ENCODE peak calls at places on chromosomes 2 and 18, in six cellular contexts. D, W, R, B, U and T are unnamed samples.

GRCh38 chr2:44358498-44358897 is 2.8 kb downstream of the PREPL start:
- DNase-seq in B (no peak), U (no peak), D (peak), W (no peak), R (no peak), T (peak)

GRCh38 chr18:76131738-76132137 is 363.3 kb downstream of the ZNF516 start:
- DNase-seq in W (no peak), B (no peak), D (peak), R (no peak), U (peak), T (no peak)

GRCh38 chr18:111292-112014 is 46.9 kb upstream of the USP14 start:
- DNase-seq in B (peak), R (peak), W (peak), D (no peak), U (no peak), T (peak)

GRCh38 chr2:5845798-5846197 is 153.6 kb downstream of the SOX11 start:
- DNase-seq in D (peak), U (no peak), W (no peak), B (no peak), R (no peak), T (no peak)

GRCh38 chr18:55477537-55478300 is 110.3 kb downstream of the TCF4 start:
- DNase-seq in W (peak), D (peak), B (no peak), R (peak), U (peak), T (no peak)

GRCh38 chr2:45813003-45813601 is 161.6 kb downstream of the PRKCE start:
- DNase-seq in W (no peak), U (no peak), D (no peak), R (no peak), B (no peak), T (peak)

GRCh38 chr2:15560988-15561573 is at the start of gene NBAS:
- DNase-seq in D (peak), W (peak), B (peak), R (peak), U (peak), T (peak)

GRCh38 chr18:34643982-34644381 is 66.1 kb upstream of the DTNA start:
- DNase-seq in D (no peak), W (no peak), B (no peak), U (no peak), R (no peak), T (no peak)

GRCh38 chr2:26470601-26471260 is 7.2 kb downstream of the OTOF start:
- DNase-seq in U (no peak), W (no peak), R (no peak), B (no peak), D (no peak), T (no peak)

GRCh38 chr2:42216712-42217111 is 47.6 kb downstream of the EML4 start:
- DNase-seq in D (no peak), W (peak), U (peak), R (no peak), B (no peak), T (no peak)

GRCh38 chr2:48943436-48943835 is 187.9 kb upstream of the LHCGR start:
- DNase-seq in R (no peak), W (no peak), D (no peak), B (no peak), U (no peak), T (no peak)

GRCh38 chr2:105431367-105432088 is 32.7 kb upstream of the FHL2 start:
- DNase-seq in B (no peak), W (no peak), D (no peak), R (no peak), U (no peak), T (peak)

GRCh38 chr2:157864857-157865450 is 11.2 kb downstream of the ACVR1 start:
- DNase-seq in B (no peak), W (no peak), D (no peak), U (no peak), R (no peak), T (no peak)

GRCh38 chr2:232028631-232029030 is 67.1 kb downstream of the DIS3L2 start:
- DNase-seq in B (no peak), W (no peak), R (no peak), U (no peak), D (no peak), T (no peak)

GRCh38 chr2:65164379-65165023 is 34.6 kb upstream of the RAB1A start:
- DNase-seq in W (no peak), R (peak), B (no peak), D (no peak), U (peak), T (no peak)

GRCh38 chr2:239948100-239948881 is 76.9 kb downstream of the NDUFA10 start:
- DNase-seq in D (no peak), R (no peak), U (no peak), B (no peak), W (no peak), T (peak)

GRCh38 chr2:207772081-207772843 is 2.6 kb upstream of the FZD5 start:
- DNase-seq in U (peak), R (no peak), W (no peak), D (no peak), B (no peak), T (no peak)

GRCh38 chr2:74333896-74334586 is 9.2 kb downstream of the SLC4A5 start:
- DNase-seq in W (no peak), R (no peak), B (no peak), U (no peak), D (no peak), T (no peak)

GRCh38 chr18:47990981-47991380 is 60.5 kb upstream of the SMAD2 start:
- DNase-seq in B (no peak), U (no peak), R (no peak), W (no peak), D (no peak), T (no peak)

GRCh38 chr18:12046046-12046750 is 47.4 kb upstream of the ANKRD62 start:
- DNase-seq in D (no peak), U (no peak), W (no peak), B (no peak), R (no peak), T (no peak)